ENCODE peak calls at places on chromosome X, in six cellular contexts. I is colonic mucosa, A is AG04449, F is OCI-LY7, N is IMR-90, D is keratinocyte. X is an unnamed sample.

GRCh38 chrX:40095588-40096394 is 2.0 kb downstream of the BCOR start:
- DNase-seq in I (no peak), A (no peak), F (peak; percentile 65), N (no peak), D (no peak), X (no peak)

GRCh38 chrX:107465932-107466620 is 16.6 kb downstream of the FRMPD3 start:
- DNase-seq in I (no peak), A (no peak), F (peak; percentile 82), N (no peak), D (no peak), X (no peak)

GRCh38 chrX:96985046-96985445 is 101.3 kb downstream of the RPA4 start:
- DNase-seq in I (no peak), A (no peak), F (no peak), N (peak; percentile 25), D (no peak), X (no peak)

GRCh38 chrX:13110427-13111324 is 66.3 kb upstream of the FAM9C start:
- DNase-seq in I (peak; percentile 50), A (peak; percentile 82), F (no peak), N (peak; percentile 92), D (no peak), X (no peak)

GRCh38 chrX:25007059-25008053 is 8.4 kb downstream of the ARX start:
- DNase-seq in I (no peak), A (no peak), F (no peak), N (no peak), D (no peak), X (no peak)

GRCh38 chrX:97740044-97740443 is 856.3 kb downstream of the RPA4 start:
- DNase-seq in I (no peak), A (no peak), F (no peak), N (no peak), D (no peak), X (no peak)

GRCh38 chrX:14875624-14876023 is 2.4 kb downstream of the MOSPD2 start:
- DNase-seq in I (no peak), A (no peak), F (no peak), N (no peak), D (no peak), X (no peak)

GRCh38 chrX:46777971-46778810 is 19.3 kb upstream of the SLC9A7 start:
- DNase-seq in I (no peak), A (no peak), F (no peak), N (peak; percentile 56), D (no peak), X (no peak)

GRCh38 chrX:55796496-55796895 is 78.9 kb downstream of the RRAGB start:
- DNase-seq in I (no peak), A (no peak), F (no peak), N (no peak), D (no peak), X (no peak)

DNA sequence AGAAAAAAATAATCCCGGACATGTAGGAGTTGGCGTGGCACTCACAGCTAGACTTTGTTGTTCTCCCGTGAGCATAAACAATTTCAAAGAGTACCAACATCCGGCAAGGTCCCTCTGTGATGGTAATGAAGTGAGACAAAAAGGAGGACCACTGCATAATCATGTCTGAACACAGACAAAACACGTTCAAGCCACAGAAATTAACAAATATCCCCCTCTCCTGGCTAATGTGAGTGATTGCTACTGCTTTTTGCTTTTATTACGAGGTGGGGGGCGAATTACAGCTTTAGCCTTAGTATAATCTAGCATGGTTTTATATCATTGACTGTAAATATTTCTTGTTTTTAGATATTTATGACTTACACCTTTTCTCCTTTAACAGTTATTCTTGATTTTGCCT is 118.5 kb downstream of the PLS3 start:
- DNase-seq in I (no peak), A (no peak), F (no peak), N (peak; percentile 39), D (no peak), X (peak; percentile 39)
- TF ChIP-seq CTCF in I (no peak), A (peak; percentile 29), F (no peak), N (peak; percentile 57), D (no peak), X (peak; percentile 15)

DNA sequence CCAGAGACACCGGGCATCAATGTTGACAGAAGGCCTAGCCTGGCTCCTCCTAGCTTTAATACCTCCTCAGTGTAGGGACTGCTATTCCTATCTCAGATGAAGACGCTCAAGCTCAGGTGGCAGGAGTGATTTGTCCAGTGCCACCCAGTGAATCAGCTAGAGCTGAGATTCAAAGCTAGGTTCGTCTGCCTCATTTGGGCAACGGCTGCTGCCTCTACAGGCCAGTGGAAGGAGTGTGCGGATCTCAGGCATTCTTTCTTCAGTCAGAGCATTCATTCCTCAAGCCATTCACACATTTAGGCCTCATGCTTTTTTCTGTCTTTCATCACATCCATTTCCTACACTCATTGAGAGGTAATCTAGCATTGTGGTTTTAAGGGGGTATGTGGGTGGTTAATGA is 7.3 kb downstream of the TSR2 start:
- DNase-seq in I (no peak), A (no peak), F (no peak), N (no peak), D (no peak), X (no peak)
- TF ChIP-seq CTCF in I (no peak), A (peak; percentile 26), F (peak; percentile 39), N (peak; percentile 11), D (peak; percentile 26), X (no peak)

DNA sequence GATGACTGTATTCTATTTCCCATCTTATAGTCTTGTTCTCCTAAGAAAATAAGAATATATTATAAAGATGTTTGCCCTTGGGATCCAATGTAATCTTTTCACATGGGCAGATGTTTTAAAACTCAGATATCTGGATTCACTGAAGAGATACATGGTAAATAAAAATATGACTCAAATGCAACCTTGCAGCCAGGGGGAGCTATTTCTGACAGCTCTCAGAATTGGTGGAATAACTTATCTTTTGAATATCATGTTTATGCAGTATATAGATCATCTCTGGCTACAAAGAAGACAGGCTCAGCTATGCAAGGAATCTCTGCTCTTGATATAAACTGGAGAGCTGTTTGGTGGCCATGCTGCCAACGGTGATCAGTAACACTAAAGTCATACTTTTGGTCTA is 274.7 kb downstream of the GLUD2 start:
- DNase-seq in I (no peak), A (no peak), F (peak; percentile 4), N (no peak), D (no peak), X (no peak)
- TF ChIP-seq CTCF in I (no peak), A (no peak), F (peak; percentile 72), N (peak; percentile 6), D (peak; percentile 18), X (peak; percentile 11)

DNA sequence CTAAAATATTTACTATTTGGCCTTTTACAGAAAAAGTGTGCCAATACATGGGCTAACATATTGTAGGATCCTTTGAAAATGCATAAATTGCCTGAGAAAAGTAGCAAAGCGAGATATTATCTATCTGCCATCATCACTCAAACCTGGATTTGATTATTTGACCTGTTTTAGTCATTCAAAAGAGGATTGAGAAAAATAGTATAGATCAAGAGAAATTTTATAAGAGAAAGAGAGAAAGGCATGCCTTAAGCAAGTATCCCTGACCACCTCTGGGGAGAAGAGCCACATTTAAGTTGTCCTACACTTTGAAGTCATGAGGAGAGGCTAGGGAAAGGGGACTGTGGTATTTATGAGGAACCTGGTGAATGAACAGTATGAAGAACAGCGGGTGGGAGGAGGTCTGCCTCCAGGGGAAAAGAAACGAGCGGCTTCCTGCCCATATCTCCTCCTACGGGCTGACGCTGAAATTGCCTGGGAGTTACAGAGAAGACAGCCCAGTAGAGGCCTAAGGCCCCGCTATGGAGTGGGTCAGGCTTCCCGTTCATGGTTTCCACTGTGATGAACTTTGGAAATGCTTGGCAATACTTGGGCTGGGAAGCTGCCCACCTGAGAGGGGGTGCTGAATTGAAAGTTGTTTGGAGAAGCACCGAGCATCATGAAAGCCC is 106.8 kb upstream of the ACSL4 start:
- DNase-seq in I (no peak), A (no peak), F (no peak), N (no peak), D (no peak), X (no peak)
- TF ChIP-seq CTCF in I (no peak), A (no peak), F (no peak), N (no peak), D (peak; percentile 32), X (no peak)

DNA sequence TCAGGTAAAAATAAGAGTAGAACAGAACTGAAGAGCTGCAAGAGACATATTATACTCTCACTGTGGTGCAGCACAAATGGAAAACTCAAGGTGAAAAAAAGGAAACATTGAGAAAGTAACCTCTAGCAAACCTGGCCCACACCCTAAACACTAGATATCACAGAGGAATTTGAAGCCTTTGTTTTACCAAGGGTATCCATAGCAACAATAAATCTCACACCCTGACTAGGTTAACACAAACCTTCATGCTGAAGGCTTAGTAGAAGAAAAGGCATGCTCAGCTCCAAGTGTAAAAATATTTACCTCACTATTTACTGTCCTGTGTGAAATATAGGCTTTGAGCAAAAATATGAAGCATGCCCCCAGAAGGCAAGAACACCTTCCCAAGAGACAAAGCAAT is 61.9 kb upstream of the TAB3 start:
- DNase-seq in I (no peak), A (no peak), F (no peak), N (no peak), D (no peak), X (no peak)
- TF ChIP-seq CTCF in I (no peak), A (no peak), F (no peak), N (no peak), D (no peak), X (no peak)